ENCODE peak calls at places on chromosomes 5 and 9, in seven cellular contexts. L is upper lobe of right lung, J is GM23338, C is right lobe of liver, X is AG04450, G is HCT116, M is left ventricle myocardium inferior. U is an unnamed sample.

GRCh38 chr5:45521067-45521466 is 175.1 kb downstream of the HCN1 start:
- DNase-seq in L (no peak), J (peak; percentile 87), C (peak; percentile 55), X (no peak), G (peak; percentile 62), M (no peak), U (no peak)

GRCh38 chr5:90136952-90137528 is 272.5 kb downstream of the CETN3 start:
- DNase-seq in L (no peak), J (no peak), C (no peak), X (no peak), G (no peak), M (no peak), U (no peak)

GRCh38 chr9:127519301-127520166 is 68.2 kb downstream of the LRSAM1 start:
- DNase-seq in L (peak; percentile 68), J (no peak), C (no peak), X (peak; percentile 91), G (no peak), M (no peak), U (no peak)

GRCh38 chr5:60945760-60946253 is 802 bp downstream of the NDUFAF2 start:
- DNase-seq in L (no peak), J (peak; percentile 55), C (peak; percentile 46), X (peak; percentile 10), G (no peak), M (no peak), U (no peak)

GRCh38 chr5:142426676-142427364 is 102.0 kb upstream of the SPRY4 start:
- DNase-seq in L (no peak), J (no peak), C (no peak), X (no peak), G (no peak), M (no peak), U (no peak)

GRCh38 chr9:13186774-13187173 is 92.7 kb downstream of the MPDZ start:
- DNase-seq in L (no peak), J (no peak), C (no peak), X (no peak), G (no peak), M (no peak), U (no peak)

GRCh38 chr9:97845130-97845529 is 7.9 kb upstream of the FOXE1 start:
- DNase-seq in L (no peak), J (no peak), C (no peak), X (no peak), G (no peak), M (no peak), U (no peak)

GRCh38 chr9:137396227-137396626 is 26.7 kb downstream of the EXD3 start:
- DNase-seq in L (no peak), J (no peak), C (no peak), X (peak; percentile 72), G (no peak), M (no peak), U (peak; percentile 29)

GRCh38 chr5:170159101-170159698 is 53.5 kb downstream of the FOXI1 start:
- DNase-seq in L (no peak), J (no peak), C (no peak), X (no peak), G (no peak), M (no peak), U (no peak)

GRCh38 chr5:172875372-172876279 is 41.6 kb downstream of the ERGIC1 start:
- DNase-seq in L (no peak), J (no peak), C (no peak), X (no peak), G (no peak), M (no peak), U (no peak)

GRCh38 chr9:135409286-135410200 is 70.0 kb upstream of the PPP1R26 start:
- DNase-seq in L (no peak), J (no peak), C (no peak), X (no peak), G (no peak), M (no peak), U (no peak)

GRCh38 chr9:93301291-93301811 is 117.4 kb downstream of the WNK2 start:
- DNase-seq in L (peak; percentile 58), J (no peak), C (no peak), X (no peak), G (no peak), M (no peak), U (no peak)

GRCh38 chr9:10612649-10613398 is at the start of gene PTPRD:
- DNase-seq in L (peak; percentile 83), J (peak; percentile 82), C (no peak), X (no peak), G (no peak), M (no peak), U (peak; percentile 36)

GRCh38 chr9:98081477-98082219 is 25.1 kb downstream of the NANS start:
- DNase-seq in L (peak; percentile 72), J (no peak), C (peak; percentile 60), X (no peak), G (no peak), M (no peak), U (no peak)

GRCh38 chr9:33453999-33454660 is 6.7 kb upstream of the AQP3 start:
- DNase-seq in L (no peak), J (no peak), C (no peak), X (no peak), G (no peak), M (no peak), U (no peak)
- H3K27ac ChIP-seq in L (no peak overlapping the region), J (no peak overlapping the region), C (no peak overlapping the region), X (no peak overlapping the region), G (no peak overlapping the region), M (no peak overlapping the region), U (no peak overlapping the region)

DNA sequence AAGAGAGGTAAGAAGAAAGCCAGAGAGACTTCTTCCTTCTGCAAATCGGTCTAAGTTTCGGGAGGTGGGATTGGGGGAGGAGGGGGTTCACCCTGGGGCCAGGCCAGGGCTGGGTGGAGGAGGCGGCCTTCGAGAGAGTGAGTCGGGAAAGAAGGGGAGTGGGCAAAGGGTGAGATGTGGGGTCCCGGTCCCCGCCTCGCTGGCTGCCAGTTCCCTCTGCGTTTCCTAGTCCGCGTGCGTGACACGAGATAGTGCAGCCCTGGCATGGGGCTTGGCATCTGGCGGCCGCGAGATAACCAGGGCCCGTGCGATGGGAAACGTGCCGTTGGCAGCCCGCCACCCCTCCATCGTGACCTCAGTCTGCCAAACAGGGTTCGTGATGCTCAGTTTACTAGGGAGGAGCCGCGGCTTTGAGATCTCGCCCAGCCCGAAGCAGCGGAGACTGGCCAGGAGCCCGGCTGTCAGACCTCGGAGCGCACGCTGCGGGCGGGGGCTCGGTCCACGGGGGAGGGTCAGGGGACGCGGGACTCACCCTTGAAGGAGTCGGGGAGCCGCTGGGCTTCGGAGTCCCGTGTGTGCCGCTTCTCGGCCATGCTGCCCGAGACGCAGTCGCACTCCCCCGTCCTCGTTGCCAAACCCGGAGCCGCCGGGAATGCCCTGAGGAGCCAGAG is at the start of gene STOM:
- DNase-seq in L (peak; percentile 93), J (peak; percentile 73), C (peak; percentile 98), X (peak; percentile 63), G (no peak), M (peak; percentile 93), U (peak; percentile 92)
- H3K27ac ChIP-seq in L (peak within 1 kb of the TSS; percentile 95), J (no peak within 1 kb of the TSS), C (peak within 1 kb of the TSS; percentile 97), X (peak within 1 kb of the TSS; percentile 87), G (peak within 1 kb of the TSS; percentile 20), M (peak within 1 kb of the TSS; percentile 98), U (peak within 1 kb of the TSS; percentile 98)

DNA sequence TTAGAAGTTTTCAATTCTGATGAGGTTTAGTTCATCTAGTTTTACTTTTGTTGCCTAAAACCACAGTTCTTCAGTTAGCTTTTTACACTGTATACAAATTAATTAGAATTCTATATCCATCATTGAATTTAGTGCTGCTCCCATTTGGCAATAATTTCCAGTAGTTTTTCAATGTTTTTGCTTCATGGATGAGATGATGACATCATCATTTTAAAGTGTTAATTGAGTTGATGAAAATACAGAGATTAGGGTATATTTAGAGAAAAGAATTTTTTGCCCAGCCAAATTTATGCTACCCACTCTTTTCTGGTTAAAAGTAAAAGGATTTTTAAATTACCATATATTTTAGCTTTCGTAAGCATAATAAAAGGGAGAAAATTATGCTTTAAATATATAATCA is 323.8 kb downstream of the TMEM167A start:
- DNase-seq in L (no peak), J (no peak), C (no peak), X (no peak), G (no peak), M (no peak), U (no peak)
- H3K27ac ChIP-seq in L (no peak overlapping the region), J (no peak overlapping the region), C (no peak overlapping the region), X (no peak overlapping the region), G (no peak overlapping the region), M (no peak overlapping the region), U (no peak overlapping the region)

GRCh38 chr5:147046226-147046625 is 167.7 kb upstream of the PPP2R2B start:
- DNase-seq in L (no peak), J (no peak), C (no peak), X (no peak), G (no peak), M (no peak), U (no peak)

GRCh38 chr5:147050172-147050571 is 171.6 kb upstream of the PPP2R2B start:
- DNase-seq in L (no peak), J (no peak), C (no peak), X (no peak), G (no peak), M (no peak), U (no peak)

GRCh38 chr5:147046894-147047293 is 168.3 kb upstream of the PPP2R2B start:
- DNase-seq in L (no peak), J (no peak), C (no peak), X (no peak), G (no peak), M (no peak), U (no peak)

GRCh38 chr5:147040856-147041255 is 162.3 kb upstream of the PPP2R2B start:
- DNase-seq in L (no peak), J (peak; percentile 28), C (no peak), X (no peak), G (no peak), M (no peak), U (no peak)

GRCh38 chr5:147044868-147045267 is 166.3 kb upstream of the PPP2R2B start:
- DNase-seq in L (no peak), J (no peak), C (no peak), X (no peak), G (no peak), M (no peak), U (no peak)
- H3K27ac ChIP-seq in L (no peak overlapping the region), J (no peak overlapping the region), C (no peak overlapping the region), X (no peak overlapping the region), G (no peak overlapping the region), M (no peak overlapping the region), U (no peak overlapping the region)

U was measured in psoas muscle.